ENCODE peak calls at places on chromosomes 11 and 22, in four cellular contexts. K, P, E and B are unnamed samples.

GRCh38 chr11:126113012-126113411 is 50.3 kb upstream of the CDON start:
- DNase-seq in P (no peak), E (no peak), K (no peak), B (no peak)

GRCh38 chr22:29202231-29203192 is 3.2 kb upstream of the EMID1 start:
- DNase-seq in K (peak; percentile 49), P (no peak), E (peak; percentile 31), B (no peak)

GRCh38 chr11:67298786-67299185 is 4.5 kb upstream of the SSH3 start:
- DNase-seq in K (no peak), P (no peak), E (no peak), B (no peak)

GRCh38 chr11:119664063-119664572 is 64.9 kb downstream of the NECTIN1 start:
- DNase-seq in E (no peak), P (no peak), K (no peak), B (no peak)

GRCh38 chr11:34599406-34599901 is 21.4 kb upstream of the EHF start:
- DNase-seq in K (peak; percentile 82), E (no peak), P (peak; percentile 91), B (peak; percentile 92)

GRCh38 chr11:46514370-46514769 is 79.5 kb downstream of the AMBRA1 start:
- DNase-seq in E (no peak), K (no peak), P (no peak), B (no peak)

GRCh38 chr11:128848815-128849455 is 18.2 kb downstream of the KCNJ1 start:
- DNase-seq in E (peak; percentile 58), K (no peak), P (peak; percentile 49), B (no peak)

GRCh38 chr11:13939952-13940610 is 22.4 kb upstream of the SPON1 start:
- DNase-seq in K (peak; percentile 38), P (peak; percentile 44), E (no peak), B (peak; percentile 82)

GRCh38 chr22:36772451-36772850 is 3.5 kb downstream of the IFT27 start:
- DNase-seq in E (no peak), P (no peak), K (no peak), B (peak; percentile 38)

GRCh38 chr11:134665571-134666268 is 253.7 kb upstream of the B3GAT1 start:
- DNase-seq in E (no peak), K (no peak), P (no peak), B (no peak)

GRCh38 chr11:82494988-82495432 is 238.7 kb downstream of the FAM181B start:
- DNase-seq in K (no peak), P (no peak), E (no peak), B (no peak)
- TF ChIP-seq CTCF in K (no peak), P (peak; percentile 29), E (no peak), B (no peak)

DNA sequence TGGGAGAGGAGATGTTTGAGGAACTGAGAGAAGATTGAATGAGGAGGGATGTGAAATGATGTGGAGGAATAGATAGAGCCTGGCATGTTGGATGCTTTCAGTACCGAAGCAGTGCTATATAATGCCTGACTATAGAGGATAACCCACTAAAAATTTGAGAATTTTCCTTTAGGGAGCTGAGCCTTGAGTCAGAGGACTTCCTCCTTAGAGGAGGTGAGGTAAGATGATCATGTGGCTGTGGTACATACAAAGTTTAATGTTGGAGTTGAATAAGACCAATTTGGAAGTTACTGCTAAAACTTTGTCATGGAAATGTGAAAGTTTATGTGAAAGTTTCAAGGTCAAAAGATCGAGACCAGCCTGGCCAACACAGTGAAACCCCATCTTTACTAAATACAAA is 66.9 kb downstream of the YAP1 start:
- DNase-seq in K (no peak), P (no peak), E (no peak), B (peak; percentile 41)
- H3K4me3 ChIP-seq in K (no peak overlapping the region), P (no peak overlapping the region), E (no peak overlapping the region), B (no peak overlapping the region)

DNA sequence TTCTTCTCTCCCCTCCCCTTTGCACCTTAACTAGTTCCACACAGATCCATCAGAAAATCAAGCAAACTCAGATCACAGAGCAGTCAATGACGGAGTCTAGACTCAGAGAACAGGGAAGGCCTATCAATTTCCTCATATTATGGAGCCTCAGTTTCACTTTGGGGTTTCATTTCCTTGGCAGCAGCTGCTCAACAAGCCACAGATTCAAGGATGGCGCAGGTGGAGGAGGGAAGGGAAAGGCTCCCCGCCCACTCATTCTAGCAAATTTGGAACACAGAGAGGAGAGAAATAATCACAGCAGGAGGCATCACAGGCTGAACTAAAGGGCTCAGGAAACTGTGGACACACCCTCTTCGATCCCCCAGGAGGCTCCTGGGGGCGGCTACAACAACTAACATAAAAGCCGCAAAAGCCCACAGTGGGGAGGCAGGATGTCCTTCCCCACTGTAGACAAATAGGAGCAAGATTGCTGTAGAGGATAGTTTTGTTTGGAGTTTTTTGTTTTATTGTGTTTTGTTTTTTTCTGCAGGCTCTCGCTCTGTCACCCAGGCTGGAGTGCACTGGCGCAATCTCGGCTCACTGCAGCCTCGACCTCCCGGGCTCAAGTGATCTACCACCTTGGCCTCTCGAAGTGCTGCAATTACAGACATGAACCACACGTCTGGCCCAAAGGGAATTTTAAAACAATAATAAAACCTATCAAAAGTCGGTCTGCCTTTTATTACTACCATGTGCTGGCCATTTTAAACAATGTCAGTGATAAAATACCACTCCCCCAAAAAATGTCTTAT is 3.4 kb downstream of the PLAAT3 start:
- DNase-seq in P (no peak), E (no peak), K (no peak), B (no peak)
- TF ChIP-seq CTCF in P (no peak), E (no peak), K (no peak), B (no peak)

GRCh38 chr11:124751391-124751740 is 689 bp downstream of the VSIG2 start:
- DNase-seq in P (no peak), E (no peak), K (no peak), B (no peak)
- H3K4me3 ChIP-seq in P (no peak overlapping the region), E (no peak overlapping the region), K (no peak overlapping the region), B (no peak overlapping the region)

GRCh38 chr11:32874144-32874543 is 18.5 kb upstream of the QSER1 start:
- DNase-seq in K (no peak), E (no peak), P (no peak), B (no peak)

DNA sequence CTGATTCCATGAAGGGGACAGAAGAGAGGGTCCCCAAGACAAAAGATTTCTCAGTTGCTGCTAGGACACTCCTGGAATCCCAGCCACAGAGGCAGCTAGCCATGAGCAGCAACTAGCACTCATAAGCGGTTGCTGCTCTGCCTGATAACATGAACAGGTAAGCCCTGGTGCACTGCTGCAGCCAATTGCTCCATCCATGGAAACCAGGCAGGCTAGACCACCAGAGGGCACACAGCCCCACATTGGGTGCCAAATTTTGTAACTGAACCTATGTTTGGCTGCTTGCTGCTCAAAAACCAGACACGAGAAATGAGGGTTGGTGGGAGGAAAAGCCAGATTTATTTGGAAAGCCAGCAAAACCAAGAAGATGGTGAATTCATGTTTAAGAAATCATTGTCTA is 21.9 kb upstream of the QSER1 start:
- DNase-seq in E (no peak), K (no peak), P (no peak), B (no peak)
- TF ChIP-seq CTCF in E (peak; percentile 23), K (peak; percentile 25), P (peak; percentile 53), B (no peak)

GRCh38 chr11:86360775-86361395 is 13.8 kb upstream of the CCDC81 start:
- DNase-seq in P (peak; percentile 23), E (no peak), K (peak; percentile 61), B (peak; percentile 50)

GRCh38 chr11:86358720-86359119 is 16.0 kb upstream of the CCDC81 start:
- DNase-seq in K (no peak), P (no peak), E (no peak), B (no peak)

GRCh38 chr11:86365566-86365965 is 9.1 kb upstream of the CCDC81 start:
- DNase-seq in K (peak; percentile 54), P (no peak), E (no peak), B (peak; percentile 44)

GRCh38 chr11:86363424-86363823 is 11.3 kb upstream of the CCDC81 start:
- DNase-seq in K (no peak), P (no peak), E (no peak), B (no peak)
- H3K4me3 ChIP-seq in K (no peak overlapping the region), P (no peak overlapping the region), E (no peak overlapping the region), B (no peak overlapping the region)

DNA sequence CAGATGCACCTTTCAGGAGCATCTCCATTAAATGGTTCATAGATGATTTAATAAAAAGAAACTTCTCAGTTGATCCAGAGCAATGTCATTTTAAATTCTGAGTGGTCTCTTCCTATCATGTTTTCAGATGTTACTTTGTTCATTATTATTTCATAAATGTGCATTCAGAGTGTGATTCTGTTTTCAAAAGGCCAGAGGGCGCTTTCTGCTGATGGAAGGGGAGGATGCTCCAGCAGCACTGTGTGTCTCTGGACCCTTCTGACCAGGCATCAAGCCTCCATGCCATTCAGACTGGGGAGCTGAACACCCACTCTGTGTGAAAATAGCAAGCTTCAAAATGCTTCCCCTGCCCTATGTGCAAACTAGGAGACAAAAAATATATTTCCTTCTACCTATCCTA is 23.9 kb upstream of the CRTAM start:
- DNase-seq in P (no peak), E (no peak), K (no peak), B (no peak)
- TF ChIP-seq CTCF in P (peak; percentile 55), E (peak; percentile 25), K (no peak), B (no peak)

GRCh38 chr11:17314904-17315426 is 36.6 kb upstream of the NCR3LG1 start:
- DNase-seq in E (no peak), K (no peak), P (no peak), B (no peak)

GRCh38 chr11:17313349-17314231 is 37.1 kb downstream of the NUCB2 start:
- DNase-seq in K (no peak), P (no peak), E (no peak), B (no peak)

GRCh38 chr11:17314232-17314547 is 37.4 kb upstream of the NCR3LG1 start:
- DNase-seq in E (no peak), K (peak; percentile 78), P (no peak), B (peak; percentile 89)
- H3K4me3 ChIP-seq in E (no peak overlapping the region), K (no peak overlapping the region), P (no peak overlapping the region), B (no peak overlapping the region)

GRCh38 chr22:35551549-35552177 is 11.0 kb downstream of the RASD2 start:
- DNase-seq in P (no peak), K (no peak), E (no peak), B (no peak)

GRCh38 chr22:35547993-35548761 is 7.5 kb downstream of the RASD2 start:
- DNase-seq in E (no peak), K (no peak), P (no peak), B (no peak)

GRCh38 chr22:35546886-35547285 is 6.3 kb downstream of the RASD2 start:
- DNase-seq in K (no peak), E (no peak), P (no peak), B (no peak)

GRCh38 chr22:35549338-35549737 is 8.7 kb downstream of the RASD2 start:
- DNase-seq in P (no peak), K (no peak), E (no peak), B (no peak)

DNA sequence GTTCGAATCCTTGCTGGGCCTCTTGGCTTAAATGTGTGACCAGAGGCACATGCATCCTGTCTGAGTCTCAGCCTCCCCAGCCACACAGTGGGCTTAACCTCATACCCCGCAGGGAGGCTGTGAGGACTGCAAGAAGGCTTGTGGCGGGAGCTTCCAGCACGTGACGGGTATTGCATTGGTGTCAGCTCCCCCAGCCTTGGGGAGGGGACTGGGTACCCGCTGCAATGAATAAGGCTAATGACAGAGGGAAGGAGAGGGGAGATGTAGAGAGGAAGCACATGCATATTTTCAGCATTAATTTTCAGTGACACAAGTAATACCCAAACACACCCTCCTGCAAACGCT is 8.1 kb downstream of the RASD2 start:
- DNase-seq in E (no peak), K (no peak), P (no peak), B (no peak)
- TF ChIP-seq CTCF in E (no peak), K (no peak), P (no peak), B (no peak)